ENCODE peak calls at places on chromosomes 6 and 20, in seven cellular contexts. G is cardiac muscle cell, N is stomach, M is prostate gland, K is fibroblast of lung, L is ascending aorta, R is A549. Q is an unnamed sample. For H3K4me1 and H3K9me3, the result is how much of the 10 kb centered on the place peaks cover.

GRCh38 chr20:50292324-50293243 is 102.0 kb downstream of the CEBPB start:
- DNase-seq in N (peak), M (peak), G (no peak), K (peak), R (peak), L (peak), Q (peak)

GRCh38 chr6:17900011-17900410 is 87.4 kb downstream of the KIF13A start:
- DNase-seq in L (no peak), M (no peak), N (no peak), G (no peak), K (no peak), R (no peak), Q (no peak)

GRCh38 chr6:128848169-128848935 is 34.6 kb upstream of the LAMA2 start:
- DNase-seq in R (no peak), G (no peak), N (no peak), L (no peak), M (no peak), K (no peak), Q (no peak)

GRCh38 chr20:17827759-17828559 is 128.2 kb downstream of the BANF2 start:
- DNase-seq in L (no peak), G (no peak), R (no peak), N (no peak), K (no peak), M (no peak), Q (no peak)

GRCh38 chr6:28884423-28885148 is 39.2 kb downstream of the TRIM27 start:
- DNase-seq in K (no peak), L (no peak), M (no peak), R (no peak), N (no peak), G (no peak), Q (no peak)

GRCh38 chr6:112562348-112563220 is 215.5 kb downstream of the RFPL4B start:
- DNase-seq in R (no peak), M (no peak), N (no peak), G (no peak), L (no peak), K (peak), Q (peak)

GRCh38 chr6:42193491-42193894 is 1.3 kb downstream of the GUCA1B start:
- DNase-seq in N (no peak), M (no peak), R (no peak), L (no peak), K (peak), G (no peak), Q (no peak)

GRCh38 chr20:46396052-46396451 is 10.4 kb downstream of the ELMO2 start:
- DNase-seq in G (no peak), K (no peak), L (no peak), N (no peak), M (no peak), R (no peak), Q (no peak)

GRCh38 chr20:12966468-12967085 is 42.2 kb upstream of the SPTLC3 start:
- DNase-seq in N (no peak), L (no peak), M (no peak), K (peak), G (peak), R (no peak), Q (no peak)

GRCh38 chr20:41133709-41134361 is 3.5 kb upstream of the PLCG1 start:
- DNase-seq in L (no peak), R (no peak), M (peak), K (no peak), G (no peak), N (no peak), Q (no peak)

GRCh38 chr6:4906293-4906941 is 97.4 kb downstream of the RPP40 start:
- DNase-seq in G (no peak), N (no peak), R (no peak), K (no peak), L (no peak), M (no peak), Q (no peak)

GRCh38 chr6:37006793-37007339 is 1.4 kb downstream of the FGD2 start:
- DNase-seq in G (no peak), N (no peak), M (no peak), K (peak), L (no peak), R (no peak), Q (no peak)

GRCh38 chr6:125584468-125584939 is 164.9 kb upstream of the HEY2 start:
- DNase-seq in G (peak), R (no peak), K (peak), M (no peak), L (no peak), N (no peak), Q (no peak)

GRCh38 chr6:35690484-35690883 is 1.8 kb upstream of the FKBP5 start:
- DNase-seq in R (no peak), G (no peak), L (no peak), M (no peak), N (no peak), K (no peak), Q (no peak)

GRCh38 chr6:149910721-149911151 is 12.2 kb downstream of the RAET1G start:
- DNase-seq in M (no peak), L (no peak), G (no peak), R (no peak), N (no peak), K (no peak), Q (no peak)

GRCh38 chr6:90975741-90976140 is 388.9 kb upstream of the MAP3K7 start:
- DNase-seq in R (no peak), G (no peak), M (no peak), K (no peak), N (no peak), L (no peak), Q (no peak)

GRCh38 chr6:106666290-106667021 is 37.1 kb downstream of the QRSL1 start:
- DNase-seq in R (no peak), M (no peak), L (no peak), K (no peak), N (no peak), G (no peak), Q (no peak)

GRCh38 chr6:152062476-152062875 is 255.0 kb downstream of the ESR1 start:
- DNase-seq in R (no peak), N (no peak), G (no peak), M (no peak), K (no peak), L (no peak), Q (no peak)

GRCh38 chr20:19274412-19275015 is 62.1 kb downstream of the SLC24A3 start:
- DNase-seq in N (peak), G (no peak), M (no peak), K (no peak), L (no peak), R (no peak), Q (peak)

GRCh38 chr6:105648276-105648675 is 245.4 kb upstream of the PREP start:
- DNase-seq in M (no peak), L (no peak), G (no peak), R (no peak), N (no peak), K (no peak), Q (no peak)

GRCh38 chr20:50724851-50725721 is 6.3 kb upstream of the PARD6B start:
- DNase-seq in L (peak), G (peak), R (peak), N (peak), M (no peak), K (peak), Q (peak)

GRCh38 chr6:11023032-11023431 is 21.1 kb downstream of the ELOVL2 start:
- DNase-seq in G (no peak), N (no peak), K (no peak), M (no peak), R (no peak), L (no peak), Q (no peak)

GRCh38 chr6:134352786-134353480 is 35.0 kb upstream of the SGK1 start:
- DNase-seq in K (peak), L (no peak), M (no peak), N (no peak), G (no peak), R (no peak), Q (no peak)

GRCh38 chr20:63850689-63851547 is 10.4 kb upstream of the ABHD16B start:
- DNase-seq in M (no peak), K (no peak), G (no peak), L (no peak), N (no peak), R (no peak), Q (peak)

GRCh38 chr6:62971976-62972658 is 239.2 kb upstream of the FKBP1C start:
- DNase-seq in G (no peak), K (no peak), L (no peak), R (no peak), N (no peak), M (no peak), Q (no peak)

GRCh38 chr6:44697333-44697732 is 309.8 kb downstream of the CDC5L start:
- DNase-seq in N (no peak), M (no peak), K (no peak), R (no peak), G (no peak), L (no peak), Q (no peak)

GRCh38 chr6:107647439-107647948 is 157.6 kb downstream of the SOBP start:
- DNase-seq in R (no peak), K (no peak), M (no peak), G (no peak), L (no peak), N (no peak), Q (no peak)

GRCh38 chr20:52859156-52859887 is 112.8 kb upstream of the TSHZ2 start:
- DNase-seq in R (no peak), G (no peak), M (no peak), L (no peak), K (peak), N (peak), Q (peak)

GRCh38 chr20:36688630-36689029 is 42.6 kb upstream of the SLA2 start:
- DNase-seq in K (no peak), R (no peak), G (no peak), N (no peak), M (no peak), L (no peak), Q (no peak)

GRCh38 chr6:120108061-120108795 is 758.7 kb upstream of the MAN1A1 start:
- DNase-seq in L (no peak), K (no peak), G (no peak), M (no peak), R (no peak), N (no peak), Q (no peak)

GRCh38 chr6:33694977-33695376 is 16.5 kb downstream of the UQCC2 start:
- DNase-seq in G (no peak), N (no peak), L (no peak), R (no peak), K (no peak), M (no peak), Q (peak)
- H3K4me1 ChIP-seq in G (half or more), N (half or more), L (under half), R (under half), K (under half), M (under half), Q (under half)

DNA sequence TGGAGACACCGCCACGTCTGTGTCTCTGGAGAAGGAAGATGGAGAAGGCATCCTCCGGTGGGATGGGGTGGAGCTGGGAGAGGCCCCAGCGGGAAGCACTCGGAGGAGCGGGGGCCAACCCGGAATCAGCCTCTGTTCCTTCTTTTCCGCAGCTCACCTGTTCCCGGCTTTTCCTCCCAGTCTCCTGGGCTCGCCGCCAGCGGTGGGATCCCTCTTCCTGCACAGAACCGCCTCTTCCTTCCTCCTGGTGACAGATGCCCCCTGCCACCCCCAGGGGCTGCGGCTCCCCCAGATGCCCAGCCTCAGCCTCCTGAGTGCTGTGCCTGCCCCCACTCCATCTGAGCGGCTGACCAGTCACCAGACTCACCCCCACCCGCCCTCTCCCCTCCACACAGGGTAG is 23.3 kb downstream of the RAMACL start:
- DNase-seq in R (no peak), L (no peak), N (no peak), G (no peak), K (no peak), M (no peak), Q (no peak)
- H3K27ac ChIP-seq in R (no peak), L (no peak), N (no peak), G (no peak), K (no peak), M (no peak), Q (no peak)

DNA sequence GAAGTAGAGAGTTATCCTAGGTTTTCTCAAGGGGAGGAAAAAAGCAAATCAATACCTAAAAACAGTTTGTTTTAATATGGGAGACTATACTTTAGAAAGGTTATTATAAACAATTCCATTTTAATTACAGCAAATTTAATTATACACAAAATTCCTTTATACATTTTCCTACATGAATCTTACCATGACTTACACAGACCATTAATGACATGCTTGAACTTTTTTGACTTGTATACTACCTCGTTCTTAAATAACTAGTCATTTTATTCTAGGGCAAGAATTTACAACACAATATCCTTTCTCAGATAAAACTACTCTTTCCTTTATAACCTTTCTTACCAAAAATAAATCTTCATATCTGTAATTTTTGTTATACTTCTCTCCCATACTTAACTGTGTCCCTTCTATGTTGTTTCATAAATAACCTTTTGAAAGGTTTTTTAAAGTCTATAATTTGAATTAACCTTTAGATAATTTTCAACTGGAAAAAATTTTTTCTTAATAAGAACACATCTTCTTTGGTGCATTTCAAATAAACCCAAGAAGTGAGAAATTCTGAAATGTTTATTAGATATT is 729.4 kb downstream of the TENT5A start:
- DNase-seq in N (no peak), R (no peak), L (no peak), M (no peak), K (peak), G (peak), Q (no peak)
- H3K9me3 ChIP-seq in N (under half), R (under half), L (under half), M (under half), K (under half), G (under half), Q (under half)

DNA sequence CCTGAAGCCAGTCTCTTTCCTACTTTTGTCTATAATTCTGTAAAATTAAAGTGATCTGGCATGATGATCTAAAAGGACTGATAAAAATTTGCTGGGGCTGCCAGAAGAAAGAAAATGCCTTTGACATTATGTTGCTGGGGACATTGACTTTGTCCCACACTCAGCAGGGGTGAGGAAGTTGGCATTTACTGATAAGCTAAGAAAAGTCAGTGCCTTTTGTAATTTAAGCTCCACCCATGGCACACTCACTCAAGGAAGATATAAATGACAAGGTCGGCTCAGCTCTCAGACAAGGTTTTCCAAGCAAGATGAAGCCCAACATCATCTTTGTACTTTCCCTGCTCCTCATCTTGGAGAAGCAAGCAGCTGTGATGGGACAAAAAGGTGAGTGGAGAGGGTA is at the start of gene SEMG1:
- DNase-seq in L (no peak), K (no peak), M (no peak), R (no peak), G (no peak), N (no peak), Q (no peak)
- H3K4me1 ChIP-seq in L (under half), K (under half), M (under half), R (under half), G (under half), N (under half), Q (under half)

DNA sequence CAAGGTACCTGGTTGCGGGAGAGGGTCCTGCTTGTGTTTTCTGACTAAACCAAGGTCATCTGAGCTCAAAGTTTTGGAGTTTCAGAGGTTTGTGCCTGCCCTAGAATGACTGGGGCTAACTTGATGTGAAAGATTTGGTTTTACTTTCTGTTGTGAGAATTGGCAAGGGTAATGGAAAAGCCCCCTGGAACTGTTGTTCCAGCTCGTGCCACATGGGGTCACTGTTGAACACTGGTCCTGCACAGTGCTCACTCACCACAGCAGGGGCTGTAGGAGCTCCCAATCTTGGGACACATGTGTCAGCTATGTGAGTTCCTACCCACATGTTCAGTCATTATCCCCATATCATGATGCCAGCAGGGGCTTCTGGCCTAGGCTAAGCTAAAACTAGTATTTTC is 6.5 kb downstream of the TGM6 start:
- DNase-seq in R (peak), G (peak), K (peak), M (no peak), L (no peak), N (no peak), Q (no peak)
- H3K27ac ChIP-seq in R (no peak), G (no peak), K (no peak), M (no peak), L (no peak), N (no peak), Q (no peak)

DNA sequence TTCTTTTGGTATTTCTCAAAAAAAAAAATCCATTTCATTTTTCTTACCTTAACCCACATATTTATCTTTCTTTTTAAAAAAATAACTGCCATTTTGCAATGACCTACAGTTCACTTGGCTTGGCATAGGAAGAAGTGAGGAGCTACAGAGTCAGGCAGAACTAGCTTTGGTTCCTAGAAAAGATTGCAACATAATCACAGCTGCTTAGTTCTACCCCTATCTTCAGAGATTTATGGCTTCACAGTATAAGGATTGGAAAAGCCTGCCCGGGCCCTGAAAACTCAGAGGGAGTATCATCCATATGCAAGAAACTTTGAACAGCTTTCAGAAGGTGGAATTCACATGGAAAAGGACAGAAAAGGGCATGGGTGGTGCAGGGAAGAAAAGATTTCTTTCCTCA is 774.2 kb upstream of the CHD6 start:
- DNase-seq in R (no peak), M (no peak), N (no peak), L (no peak), K (no peak), G (no peak), Q (no peak)
- H3K9me3 ChIP-seq in R (under half), M (under half), N (under half), L (under half), K (under half), G (under half), Q (under half)

GRCh38 chr6:16333580-16333979 is 95.2 kb downstream of the GMPR start:
- DNase-seq in R (no peak), K (peak), L (no peak), M (no peak), N (no peak), G (no peak), Q (no peak)

GRCh38 chr6:16331328-16332174 is 93.2 kb downstream of the GMPR start:
- DNase-seq in R (peak), L (peak), N (peak), K (peak), M (peak), G (peak), Q (peak)

GRCh38 chr6:16334671-16335070 is 96.3 kb downstream of the GMPR start:
- DNase-seq in N (no peak), L (peak), K (peak), M (peak), R (peak), G (no peak), Q (no peak)

GRCh38 chr6:16335176-16335575 is 96.8 kb downstream of the GMPR start:
- DNase-seq in K (no peak), G (no peak), M (no peak), L (no peak), R (no peak), N (no peak), Q (no peak)

DNA sequence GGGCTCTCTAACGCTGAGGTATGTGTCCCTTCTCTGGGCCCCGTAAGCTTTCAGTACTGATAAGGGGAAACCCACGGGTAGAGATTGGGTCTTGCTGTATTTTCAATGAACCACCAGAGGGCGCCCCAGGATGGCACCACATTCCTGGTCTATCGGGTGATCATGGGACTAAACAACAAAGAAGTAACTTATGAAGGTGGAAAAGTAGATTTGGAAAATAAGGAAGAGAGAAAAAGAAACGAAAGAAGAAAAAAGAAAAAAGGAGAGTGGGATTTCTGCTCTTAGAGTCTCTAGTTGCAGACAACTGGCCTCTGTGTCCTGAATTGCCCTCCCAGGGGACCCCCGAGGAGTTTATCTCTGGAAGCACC is 93.8 kb downstream of the GMPR start:
- DNase-seq in K (peak), G (peak), N (peak), M (peak), R (peak), L (no peak), Q (peak)
- H3K4me1 ChIP-seq in K (under half), G (under half), N (under half), M (under half), R (under half), L (under half), Q (under half)

DNA sequence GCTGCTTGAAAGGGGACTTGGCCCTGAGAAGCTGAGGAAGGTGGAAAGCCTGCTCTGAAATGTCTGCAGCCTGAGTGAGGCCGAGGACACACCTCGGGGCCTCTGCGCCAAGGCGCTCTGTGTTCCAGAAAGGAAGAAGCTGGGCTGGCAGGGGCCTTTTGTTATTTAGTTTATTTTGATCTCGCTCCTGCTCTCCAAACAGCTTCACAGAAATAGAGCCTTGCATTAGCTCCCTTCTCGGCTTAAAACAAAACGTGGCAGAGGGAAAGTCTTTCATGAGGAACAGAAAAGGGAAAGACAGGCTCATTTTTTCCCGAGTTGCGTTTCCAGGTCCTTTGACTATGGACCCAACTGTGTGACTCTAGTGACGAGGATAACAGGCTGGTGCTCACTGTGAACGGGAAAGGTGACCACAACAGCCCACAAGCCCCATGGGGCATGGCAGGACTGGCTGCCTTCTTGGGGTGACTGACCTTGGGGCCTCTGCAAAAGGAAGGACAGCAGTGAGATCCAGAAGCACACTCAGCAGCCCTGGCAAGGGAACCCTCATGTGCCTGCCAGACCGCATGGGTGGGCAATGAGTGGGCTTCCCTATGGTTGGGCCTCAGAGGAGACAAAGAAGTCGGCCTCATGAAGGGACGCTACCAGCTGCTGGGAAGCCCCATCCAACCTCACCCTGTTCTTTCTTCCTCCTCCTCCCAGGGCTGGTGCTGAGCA is 18.7 kb downstream of the LEMD2 start:
- DNase-seq in L (no peak), K (no peak), R (no peak), N (no peak), G (no peak), M (peak), Q (peak)
- H3K27ac ChIP-seq in L (peak), K (peak), R (no peak), N (no peak), G (no peak), M (peak), Q (no peak)

Q was measured in right cardiac atrium.